ENCODE peak calls at places on chromosomes 7 and 10, in nine cellular contexts. One of them, this sample, is unnamed.

GRCh38 chr7:73358590-73359275 is 30.8 kb downstream of the FKBP6 start:
- DNase-seq in testis: no peak
- DNase-seq in tibial artery: no peak
- DNase-seq in mucosa of descending colon: peak; percentile 32
- DNase-seq in esophagus muscularis mucosa: no peak
- DNase-seq in IMR-90: no peak
- DNase-seq in BE2C: no peak
- DNase-seq in foreskin fibroblast: no peak
- DNase-seq in kidney: no peak
- DNase-seq in this sample: no peak

GRCh38 chr7:81626008-81626407 is 143.8 kb downstream of the HGF start:
- DNase-seq in testis: no peak
- DNase-seq in tibial artery: no peak
- DNase-seq in mucosa of descending colon: no peak
- DNase-seq in esophagus muscularis mucosa: no peak
- DNase-seq in IMR-90: peak; percentile 65
- DNase-seq in BE2C: no peak
- DNase-seq in foreskin fibroblast: peak; percentile 81
- DNase-seq in kidney: no peak
- DNase-seq in this sample: no peak

GRCh38 chr10:129963831-129964501 is at the start of gene EBF3:
- DNase-seq in testis: peak; percentile 70
- DNase-seq in tibial artery: peak; percentile 86
- DNase-seq in mucosa of descending colon: peak; percentile 72
- DNase-seq in esophagus muscularis mucosa: no peak
- DNase-seq in IMR-90: peak; percentile 50
- DNase-seq in BE2C: peak; percentile 94
- DNase-seq in foreskin fibroblast: peak; percentile 92
- DNase-seq in kidney: peak; percentile 92
- DNase-seq in this sample: peak; percentile 98

GRCh38 chr7:47100815-47101435 is 481.0 kb downstream of the TNS3 start:
- DNase-seq in testis: peak; percentile 80
- DNase-seq in tibial artery: peak; percentile 52
- DNase-seq in mucosa of descending colon: peak; percentile 77
- DNase-seq in esophagus muscularis mucosa: peak; percentile 72
- DNase-seq in IMR-90: peak; percentile 43
- DNase-seq in BE2C: peak; percentile 46
- DNase-seq in foreskin fibroblast: peak; percentile 52
- DNase-seq in kidney: no peak
- DNase-seq in this sample: peak; percentile 53

GRCh38 chr10:6912424-6912823 is 332.3 kb upstream of the PRKCQ start:
- DNase-seq in testis: no peak
- DNase-seq in tibial artery: no peak
- DNase-seq in mucosa of descending colon: no peak
- DNase-seq in esophagus muscularis mucosa: no peak
- DNase-seq in IMR-90: peak; percentile 15
- DNase-seq in BE2C: no peak
- DNase-seq in foreskin fibroblast: peak; percentile 51
- DNase-seq in kidney: peak; percentile 80
- DNase-seq in this sample: no peak

GRCh38 chr7:50449501-50449880 is 659 bp downstream of the FIGNL1 start:
- DNase-seq in testis: no peak
- DNase-seq in tibial artery: no peak
- DNase-seq in mucosa of descending colon: no peak
- DNase-seq in esophagus muscularis mucosa: no peak
- DNase-seq in IMR-90: no peak
- DNase-seq in BE2C: no peak
- DNase-seq in foreskin fibroblast: no peak
- DNase-seq in kidney: no peak
- DNase-seq in this sample: no peak

GRCh38 chr10:29917311-29917710 is 142.1 kb downstream of the JCAD start:
- DNase-seq in testis: no peak
- DNase-seq in tibial artery: no peak
- DNase-seq in mucosa of descending colon: no peak
- DNase-seq in esophagus muscularis mucosa: no peak
- DNase-seq in IMR-90: no peak
- DNase-seq in BE2C: no peak
- DNase-seq in foreskin fibroblast: no peak
- DNase-seq in kidney: no peak
- DNase-seq in this sample: no peak

GRCh38 chr7:124764847-124765400 is 668 bp downstream of the GPR37 start:
- DNase-seq in testis: peak; percentile 46
- DNase-seq in tibial artery: no peak
- DNase-seq in mucosa of descending colon: peak; percentile 59
- DNase-seq in esophagus muscularis mucosa: no peak
- DNase-seq in IMR-90: peak; percentile 5
- DNase-seq in BE2C: peak; percentile 21
- DNase-seq in foreskin fibroblast: peak; percentile 33
- DNase-seq in kidney: peak; percentile 79
- DNase-seq in this sample: no peak

GRCh38 chr7:74612015-74612829 is 45.3 kb upstream of the GTF2I start:
- DNase-seq in testis: peak; percentile 83
- DNase-seq in tibial artery: no peak
- DNase-seq in mucosa of descending colon: no peak
- DNase-seq in esophagus muscularis mucosa: no peak
- DNase-seq in IMR-90: no peak
- DNase-seq in BE2C: peak; percentile 81
- DNase-seq in foreskin fibroblast: no peak
- DNase-seq in kidney: peak; percentile 85
- DNase-seq in this sample: peak; percentile 30

GRCh38 chr7:83704564-83704963 is 55.6 kb upstream of the SEMA3E start:
- DNase-seq in testis: no peak
- DNase-seq in tibial artery: no peak
- DNase-seq in mucosa of descending colon: no peak
- DNase-seq in esophagus muscularis mucosa: no peak
- DNase-seq in IMR-90: no peak
- DNase-seq in BE2C: no peak
- DNase-seq in foreskin fibroblast: no peak
- DNase-seq in kidney: no peak
- DNase-seq in this sample: no peak

GRCh38 chr10:98404571-98405396 is 10.2 kb downstream of the PYROXD2 start:
- DNase-seq in testis: no peak
- DNase-seq in tibial artery: no peak
- DNase-seq in mucosa of descending colon: no peak
- DNase-seq in esophagus muscularis mucosa: no peak
- DNase-seq in IMR-90: peak; percentile 76
- DNase-seq in BE2C: no peak
- DNase-seq in foreskin fibroblast: peak; percentile 79
- DNase-seq in kidney: no peak
- DNase-seq in this sample: no peak

GRCh38 chr10:114957122-114957521 is 19.1 kb downstream of the TRUB1 start:
- DNase-seq in testis: no peak
- DNase-seq in tibial artery: no peak
- DNase-seq in mucosa of descending colon: no peak
- DNase-seq in esophagus muscularis mucosa: no peak
- DNase-seq in IMR-90: no peak
- DNase-seq in BE2C: no peak
- DNase-seq in foreskin fibroblast: no peak
- DNase-seq in kidney: no peak
- DNase-seq in this sample: no peak

GRCh38 chr10:78764846-78765430 is 303.8 kb upstream of the ZMIZ1 start:
- DNase-seq in testis: no peak
- DNase-seq in tibial artery: no peak
- DNase-seq in mucosa of descending colon: no peak
- DNase-seq in esophagus muscularis mucosa: no peak
- DNase-seq in IMR-90: no peak
- DNase-seq in BE2C: no peak
- DNase-seq in foreskin fibroblast: no peak
- DNase-seq in kidney: no peak
- DNase-seq in this sample: no peak

GRCh38 chr7:4144801-4145470 is 537.2 kb upstream of the FOXK1 start:
- DNase-seq in testis: peak; percentile 58
- DNase-seq in tibial artery: peak; percentile 36
- DNase-seq in mucosa of descending colon: no peak
- DNase-seq in esophagus muscularis mucosa: no peak
- DNase-seq in IMR-90: peak; percentile 28
- DNase-seq in BE2C: peak; percentile 48
- DNase-seq in foreskin fibroblast: peak; percentile 74
- DNase-seq in kidney: peak; percentile 72
- DNase-seq in this sample: peak; percentile 91

GRCh38 chr7:140653319-140654108 is 12.9 kb upstream of the DENND2A start:
- DNase-seq in testis: peak; percentile 78
- DNase-seq in tibial artery: peak; percentile 58
- DNase-seq in mucosa of descending colon: peak; percentile 47
- DNase-seq in esophagus muscularis mucosa: no peak
- DNase-seq in IMR-90: peak; percentile 86
- DNase-seq in BE2C: peak; percentile 81
- DNase-seq in foreskin fibroblast: peak; percentile 89
- DNase-seq in kidney: no peak
- DNase-seq in this sample: peak; percentile 58

GRCh38 chr7:98745722-98746318 is 124.0 kb downstream of the TMEM130 start:
- DNase-seq in testis: peak; percentile 91
- DNase-seq in tibial artery: peak; percentile 49
- DNase-seq in mucosa of descending colon: peak; percentile 84
- DNase-seq in esophagus muscularis mucosa: no peak
- DNase-seq in IMR-90: peak; percentile 17
- DNase-seq in BE2C: peak; percentile 81
- DNase-seq in foreskin fibroblast: peak; percentile 79
- DNase-seq in kidney: peak; percentile 79
- DNase-seq in this sample: peak; percentile 90
- TF ChIP-seq CTCF in testis: peak; percentile 73
- TF ChIP-seq CTCF in tibial artery: peak; percentile 28
- TF ChIP-seq CTCF in mucosa of descending colon: peak; percentile 61
- TF ChIP-seq CTCF in esophagus muscularis mucosa: peak; percentile 55
- TF ChIP-seq CTCF in IMR-90: peak; percentile 49
- TF ChIP-seq CTCF in BE2C: peak; percentile 92
- TF ChIP-seq CTCF in foreskin fibroblast: peak; percentile 83
- TF ChIP-seq CTCF in kidney: peak; percentile 57
- TF ChIP-seq CTCF in this sample: peak; percentile 95

GRCh38 chr7:2139004-2139652 is 93.6 kb downstream of the MAD1L1 start:
- DNase-seq in testis: peak; percentile 44
- DNase-seq in tibial artery: no peak
- DNase-seq in mucosa of descending colon: no peak
- DNase-seq in esophagus muscularis mucosa: no peak
- DNase-seq in IMR-90: no peak
- DNase-seq in BE2C: no peak
- DNase-seq in foreskin fibroblast: no peak
- DNase-seq in kidney: no peak
- DNase-seq in this sample: no peak
- TF ChIP-seq CTCF in testis: no peak
- TF ChIP-seq CTCF in tibial artery: no peak
- TF ChIP-seq CTCF in mucosa of descending colon: no peak
- TF ChIP-seq CTCF in esophagus muscularis mucosa: no peak
- TF ChIP-seq CTCF in IMR-90: no peak
- TF ChIP-seq CTCF in BE2C: no peak
- TF ChIP-seq CTCF in foreskin fibroblast: no peak
- TF ChIP-seq CTCF in kidney: no peak
- TF ChIP-seq CTCF in this sample: no peak

GRCh38 chr10:48286356-48286755 is 11.9 kb upstream of the FRMPD2 start:
- DNase-seq in testis: no peak
- DNase-seq in tibial artery: no peak
- DNase-seq in mucosa of descending colon: no peak
- DNase-seq in esophagus muscularis mucosa: no peak
- DNase-seq in IMR-90: no peak
- DNase-seq in BE2C: no peak
- DNase-seq in foreskin fibroblast: no peak
- DNase-seq in kidney: no peak
- DNase-seq in this sample: no peak

GRCh38 chr10:48289652-48290238 is 15.2 kb upstream of the FRMPD2 start:
- DNase-seq in testis: peak; percentile 78
- DNase-seq in tibial artery: peak; percentile 43
- DNase-seq in mucosa of descending colon: peak; percentile 66
- DNase-seq in esophagus muscularis mucosa: no peak
- DNase-seq in IMR-90: peak; percentile 40
- DNase-seq in BE2C: peak; percentile 57
- DNase-seq in foreskin fibroblast: peak; percentile 73
- DNase-seq in kidney: no peak
- DNase-seq in this sample: peak; percentile 82

GRCh38 chr10:48288661-48289060 is 14.2 kb upstream of the FRMPD2 start:
- DNase-seq in testis: no peak
- DNase-seq in tibial artery: no peak
- DNase-seq in mucosa of descending colon: no peak
- DNase-seq in esophagus muscularis mucosa: no peak
- DNase-seq in IMR-90: no peak
- DNase-seq in BE2C: no peak
- DNase-seq in foreskin fibroblast: no peak
- DNase-seq in kidney: no peak
- DNase-seq in this sample: no peak

GRCh38 chr10:48285710-48286109 is 11.2 kb upstream of the FRMPD2 start:
- DNase-seq in testis: no peak
- DNase-seq in tibial artery: no peak
- DNase-seq in mucosa of descending colon: no peak
- DNase-seq in esophagus muscularis mucosa: no peak
- DNase-seq in IMR-90: no peak
- DNase-seq in BE2C: no peak
- DNase-seq in foreskin fibroblast: no peak
- DNase-seq in kidney: no peak
- DNase-seq in this sample: peak; percentile 25

GRCh38 chr10:48287417-48288391 is 13.2 kb upstream of the FRMPD2 start:
- DNase-seq in testis: peak; percentile 84
- DNase-seq in tibial artery: no peak
- DNase-seq in mucosa of descending colon: no peak
- DNase-seq in esophagus muscularis mucosa: no peak
- DNase-seq in IMR-90: no peak
- DNase-seq in BE2C: no peak
- DNase-seq in foreskin fibroblast: no peak
- DNase-seq in kidney: no peak
- DNase-seq in this sample: no peak
- TF ChIP-seq CTCF in testis: no peak
- TF ChIP-seq CTCF in tibial artery: no peak
- TF ChIP-seq CTCF in mucosa of descending colon: no peak
- TF ChIP-seq CTCF in esophagus muscularis mucosa: no peak
- TF ChIP-seq CTCF in IMR-90: no peak
- TF ChIP-seq CTCF in BE2C: no peak
- TF ChIP-seq CTCF in foreskin fibroblast: no peak
- TF ChIP-seq CTCF in kidney: no peak
- TF ChIP-seq CTCF in this sample: no peak

GRCh38 chr7:75789501-75789900 is 17.5 kb upstream of the CCL26 start:
- DNase-seq in testis: no peak
- DNase-seq in tibial artery: no peak
- DNase-seq in mucosa of descending colon: no peak
- DNase-seq in esophagus muscularis mucosa: no peak
- DNase-seq in IMR-90: no peak
- DNase-seq in BE2C: no peak
- DNase-seq in foreskin fibroblast: no peak
- DNase-seq in kidney: no peak
- DNase-seq in this sample: no peak
- TF ChIP-seq CTCF in testis: no peak
- TF ChIP-seq CTCF in tibial artery: no peak
- TF ChIP-seq CTCF in mucosa of descending colon: no peak
- TF ChIP-seq CTCF in esophagus muscularis mucosa: no peak
- TF ChIP-seq CTCF in IMR-90: no peak
- TF ChIP-seq CTCF in BE2C: no peak
- TF ChIP-seq CTCF in foreskin fibroblast: no peak
- TF ChIP-seq CTCF in kidney: no peak
- TF ChIP-seq CTCF in this sample: no peak

GRCh38 chr7:32279500-32279899 is 209.3 kb upstream of the PDE1C start:
- DNase-seq in testis: no peak
- DNase-seq in tibial artery: no peak
- DNase-seq in mucosa of descending colon: no peak
- DNase-seq in esophagus muscularis mucosa: no peak
- DNase-seq in IMR-90: no peak
- DNase-seq in BE2C: no peak
- DNase-seq in foreskin fibroblast: no peak
- DNase-seq in kidney: no peak
- DNase-seq in this sample: no peak

GRCh38 chr7:32273297-32273696 is 203.1 kb upstream of the PDE1C start:
- DNase-seq in testis: no peak
- DNase-seq in tibial artery: no peak
- DNase-seq in mucosa of descending colon: no peak
- DNase-seq in esophagus muscularis mucosa: no peak
- DNase-seq in IMR-90: no peak
- DNase-seq in BE2C: no peak
- DNase-seq in foreskin fibroblast: no peak
- DNase-seq in kidney: no peak
- DNase-seq in this sample: no peak

GRCh38 chr7:32275216-32275979 is 205.2 kb upstream of the PDE1C start:
- DNase-seq in testis: no peak
- DNase-seq in tibial artery: no peak
- DNase-seq in mucosa of descending colon: no peak
- DNase-seq in esophagus muscularis mucosa: no peak
- DNase-seq in IMR-90: no peak
- DNase-seq in BE2C: no peak
- DNase-seq in foreskin fibroblast: no peak
- DNase-seq in kidney: no peak
- DNase-seq in this sample: no peak
- TF ChIP-seq CTCF in testis: no peak
- TF ChIP-seq CTCF in tibial artery: no peak
- TF ChIP-seq CTCF in mucosa of descending colon: no peak
- TF ChIP-seq CTCF in esophagus muscularis mucosa: no peak
- TF ChIP-seq CTCF in IMR-90: no peak
- TF ChIP-seq CTCF in BE2C: no peak
- TF ChIP-seq CTCF in foreskin fibroblast: no peak
- TF ChIP-seq CTCF in kidney: no peak
- TF ChIP-seq CTCF in this sample: no peak

This sample was measured in glutamatergic neuron.